ENCODE peak calls at places on chromosomes 16 and 17, in ten cellular contexts. T is neural progenitor cell; J is mesenchymal stem cell; O is CD8-positive, alpha-beta T cell; M is uterus; B is right cardiac atrium; W is thyroid gland; Q is ascending aorta; P is A549; D is heart right ventricle. I is an unnamed sample. For H3K4me1, the result is how much of the 10 kb centered on the place peaks cover.

GRCh38 chr17:73410586-73411329 is 99.0 kb upstream of the CDC42EP4 start:
- DNase-seq in W (no peak), O (no peak), Q (no peak), M (no peak), T (peak), B (peak), J (no peak), P (no peak), D (no peak), I (no peak)

GRCh38 chr16:54493076-54493475 is 206.5 kb upstream of the IRX3 start:
- DNase-seq in D (no peak), T (no peak), P (no peak), Q (no peak), M (no peak), O (no peak), W (no peak), J (peak), B (no peak), I (no peak)

GRCh38 chr17:10117581-10118001 is 80.8 kb downstream of the GAS7 start:
- DNase-seq in T (no peak), D (no peak), P (no peak), B (no peak), J (no peak), W (no peak), Q (no peak), O (no peak), M (no peak), I (no peak)

GRCh38 chr17:72404872-72405271 is 284.1 kb downstream of the SOX9 start:
- DNase-seq in P (no peak), M (no peak), O (no peak), J (peak), B (no peak), Q (no peak), T (no peak), D (no peak), W (no peak), I (no peak)

GRCh38 chr17:59287452-59287851 is 44.0 kb upstream of the YPEL2 start:
- DNase-seq in B (no peak), O (no peak), T (no peak), Q (no peak), P (no peak), D (no peak), W (no peak), M (no peak), J (no peak), I (peak)

GRCh38 chr17:44444735-44445105 is 55.3 kb upstream of the ITGA2B start:
- DNase-seq in O (no peak), B (no peak), P (no peak), W (no peak), Q (no peak), M (no peak), T (no peak), J (peak), D (no peak), I (no peak)

GRCh38 chr17:1137465-1137894 is 42.3 kb downstream of the ABR start:
- DNase-seq in M (no peak), J (no peak), B (no peak), D (no peak), P (peak), O (no peak), W (peak), Q (no peak), T (no peak), I (no peak)

GRCh38 chr17:9905902-9906301 is 831 bp upstream of the RCVRN start:
- DNase-seq in Q (no peak), J (peak), D (peak), T (peak), O (no peak), W (peak), P (peak), M (no peak), B (peak), I (no peak)

GRCh38 chr16:20300312-20301097 is 26.8 kb downstream of the GP2 start:
- DNase-seq in J (peak), T (peak), Q (no peak), W (peak), B (no peak), M (peak), P (peak), O (no peak), D (no peak), I (no peak)

GRCh38 chr16:80804061-80804450 is 342 bp downstream of the CDYL2 start:
- DNase-seq in M (peak), D (peak), W (peak), P (no peak), B (peak), O (peak), Q (peak), T (no peak), J (peak), I (peak)

GRCh38 chr16:48522041-48522440 is 87.9 kb downstream of the N4BP1 start:
- DNase-seq in T (no peak), P (no peak), J (no peak), B (no peak), O (no peak), D (no peak), W (no peak), M (no peak), Q (no peak), I (no peak)

DNA sequence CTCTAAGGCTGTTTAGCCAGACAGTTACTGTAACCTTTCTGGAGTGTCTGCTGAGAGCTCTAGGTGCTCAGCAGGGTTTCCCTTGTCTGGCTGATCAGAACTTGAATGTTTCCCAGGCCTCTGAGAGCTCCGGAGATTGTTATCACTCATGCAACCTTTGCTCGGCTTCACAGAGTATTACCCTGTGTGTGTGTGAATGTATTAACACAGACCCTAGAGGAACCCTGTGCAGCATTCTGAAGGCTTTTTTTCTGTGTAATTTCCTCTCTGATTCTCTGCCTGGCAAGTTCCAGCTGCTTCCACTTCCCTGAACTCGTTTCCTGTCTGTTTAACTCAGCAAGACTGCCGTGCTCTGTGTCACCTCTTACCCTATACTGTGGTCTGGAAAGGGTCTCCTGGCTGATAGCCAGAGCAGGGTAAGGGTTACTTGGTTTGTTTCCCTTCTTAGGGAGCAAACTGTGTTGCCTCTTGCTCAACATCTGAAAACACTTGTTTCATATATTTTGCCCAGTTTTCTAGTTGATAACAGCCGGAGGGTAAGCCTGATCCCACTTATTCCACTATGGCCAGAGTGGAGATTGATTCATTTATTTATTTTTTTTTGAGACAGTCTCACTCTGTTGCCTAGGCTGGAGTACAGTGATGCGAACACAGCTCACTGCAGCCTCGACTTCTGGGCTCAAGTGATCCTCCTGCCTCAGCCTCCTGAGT is 21.7 kb downstream of the PRMT7 start:
- DNase-seq in D (no peak), M (peak), O (no peak), W (peak), T (no peak), J (peak), P (no peak), Q (no peak), B (no peak), I (no peak)
- H3K27ac ChIP-seq in D (peak), M (peak), O (no peak), W (peak), T (no peak), J (peak), P (no peak), Q (peak), B (peak), I (peak)

GRCh38 chr17:76538941-76539340 is 903 bp upstream of the PRCD start:
- DNase-seq in M (no peak), Q (no peak), W (peak), P (no peak), T (no peak), J (no peak), B (peak), D (no peak), O (no peak), I (no peak)
- H3K4me3 ChIP-seq in M (no peak), Q (no peak), W (no peak), P (no peak), T (no peak), J (no peak), B (no peak), D (peak), O (no peak), I (no peak)

DNA sequence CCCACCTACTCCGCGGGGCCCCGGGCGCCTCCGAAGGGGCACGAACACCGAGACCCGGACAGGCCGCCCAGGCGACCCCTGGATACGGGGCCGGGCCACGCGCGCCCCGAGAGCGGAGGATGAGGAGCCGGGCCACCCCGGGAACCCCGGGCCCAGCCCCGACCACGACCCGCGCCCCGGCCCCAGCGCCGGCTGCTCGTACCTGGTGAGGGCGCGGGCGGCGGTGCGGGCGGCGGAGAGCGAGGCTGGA is 192 bp downstream of the FASN start:
- DNase-seq in T (no peak), O (no peak), Q (no peak), J (peak), B (no peak), W (no peak), P (no peak), M (no peak), D (no peak), I (no peak)
- H3K4me1 ChIP-seq in T (under half), O (under half), Q (under half), J (half or more), B (under half), W (under half), P (under half), M (under half), D (under half), I (under half)

GRCh38 chr16:3612510-3613466 is 1.4 kb upstream of the SLX4 start:
- DNase-seq in W (no peak), Q (peak), J (no peak), O (no peak), M (no peak), T (no peak), B (no peak), D (no peak), P (no peak), I (no peak)

GRCh38 chr16:3609895-3610697 is 1.3 kb downstream of the SLX4 start:
- DNase-seq in Q (peak), P (no peak), W (peak), B (no peak), M (no peak), D (no peak), O (no peak), J (peak), T (no peak), I (peak)

GRCh38 chr16:3610698-3611144 is 685 bp downstream of the SLX4 start:
- DNase-seq in T (no peak), Q (no peak), W (no peak), M (no peak), D (no peak), O (no peak), P (no peak), J (no peak), B (no peak), I (no peak)

GRCh38 chr16:3608069-3608468 is 3.3 kb downstream of the SLX4 start:
- DNase-seq in M (no peak), W (no peak), D (no peak), B (no peak), P (no peak), O (no peak), T (no peak), J (no peak), Q (no peak), I (no peak)

DNA sequence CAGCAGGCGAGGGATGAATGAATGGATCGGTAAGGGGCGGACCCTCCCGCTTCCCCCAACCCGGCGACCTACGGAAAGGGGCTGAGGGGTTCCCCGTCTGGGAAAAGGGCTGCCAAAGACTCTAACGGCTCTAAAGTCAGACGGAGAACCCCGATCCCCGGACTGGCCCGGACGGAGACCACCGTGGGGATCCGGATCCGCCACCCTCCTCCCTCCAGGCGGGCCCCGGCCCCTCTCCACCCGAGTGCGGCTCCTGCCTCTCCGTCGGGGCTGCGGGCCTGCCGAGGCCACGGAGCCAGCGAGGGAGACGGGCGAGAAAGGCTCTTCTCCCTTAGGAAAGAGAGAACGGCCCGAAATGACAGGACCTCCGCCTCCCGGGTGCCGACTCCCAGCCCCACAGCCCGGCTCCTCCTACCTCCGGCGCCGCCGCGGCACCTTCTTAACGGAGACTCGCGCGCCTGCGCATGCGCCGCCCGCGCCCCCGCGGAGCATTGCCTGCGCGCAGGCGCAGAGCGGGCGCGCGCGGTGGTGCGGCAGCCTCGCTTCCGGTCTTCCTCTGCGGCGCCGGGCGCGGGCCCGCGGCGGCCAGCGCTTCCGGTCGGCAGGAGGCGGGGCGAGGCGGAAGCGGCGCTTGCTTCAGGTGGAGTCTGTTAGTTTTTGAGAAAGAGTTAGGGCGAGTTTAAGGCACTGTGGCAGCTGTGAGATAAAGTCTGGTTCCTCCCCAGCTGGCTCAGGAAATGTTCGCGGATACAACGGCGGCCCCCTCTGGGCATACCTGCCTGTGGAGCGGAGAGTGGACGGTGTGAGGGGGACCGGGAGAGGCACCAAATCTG is at the start of gene SLX4:
- DNase-seq in D (peak), W (peak), O (peak), P (peak), B (peak), J (peak), T (peak), Q (peak), M (peak), I (peak)
- H3K27ac ChIP-seq in D (peak), W (peak), O (peak), P (peak), B (peak), J (peak), T (peak), Q (peak), M (peak), I (peak)

GRCh38 chr17:35148144-35148543 is 527 bp downstream of the UNC45B start:
- DNase-seq in Q (no peak), P (no peak), O (no peak), D (no peak), J (no peak), M (no peak), W (no peak), B (no peak), T (no peak), I (peak)
- H3K4me3 ChIP-seq in Q (no peak), P (no peak), O (no peak), D (peak), J (no peak), M (no peak), W (no peak), B (peak), T (no peak), I (no peak)